ENCODE peak calls at places on chromosomes 3 and 15, in seven cellular contexts. E is upper lobe of right lung, O is GM12878, R is IMR-90, X is uterus, N is foreskin fibroblast, B is gastrocnemius medialis. D is an unnamed sample.

GRCh38 chr3:183508818-183509217 is 46.7 kb downstream of the KLHL6 start:
- DNase-seq in E (no peak), O (no peak), R (no peak), X (no peak), N (no peak), B (no peak), D (no peak)

GRCh38 chr3:42873216-42873982 is 2.3 kb downstream of the CYP8B1 start:
- DNase-seq in E (no peak), O (no peak), R (no peak), X (no peak), N (no peak), B (no peak), D (no peak)

GRCh38 chr3:42300013-42300412 is 34.0 kb upstream of the CCK start:
- DNase-seq in E (no peak), O (no peak), R (peak), X (no peak), N (peak), B (no peak), D (no peak)

GRCh38 chr15:80325206-80325605 is 73.2 kb upstream of the CTXND1 start:
- DNase-seq in E (no peak), O (no peak), R (no peak), X (no peak), N (no peak), B (no peak), D (no peak)

GRCh38 chr3:114608293-114608692 is 314.5 kb downstream of the TIGIT start:
- DNase-seq in E (no peak), O (no peak), R (peak), X (no peak), N (peak), B (no peak), D (no peak)

GRCh38 chr3:14525685-14526631 is 14.2 kb downstream of the GRIP2 start:
- DNase-seq in E (peak), O (no peak), R (peak), X (peak), N (no peak), B (peak), D (peak)

GRCh38 chr3:72538070-72538745 is 310.0 kb downstream of the SHQ1 start:
- DNase-seq in E (no peak), O (peak), R (no peak), X (no peak), N (no peak), B (no peak), D (no peak)

GRCh38 chr3:14841836-14842235 is 23.1 kb downstream of the FGD5 start:
- DNase-seq in E (no peak), O (no peak), R (no peak), X (no peak), N (peak), B (peak), D (no peak)

GRCh38 chr3:45773714-45774449 is 22.5 kb downstream of the SLC6A20 start:
- DNase-seq in E (no peak), O (no peak), R (no peak), X (no peak), N (no peak), B (no peak), D (no peak)

GRCh38 chr3:62057339-62058047 is 315.9 kb downstream of the FEZF2 start:
- DNase-seq in E (no peak), O (no peak), R (no peak), X (no peak), N (no peak), B (no peak), D (no peak)

GRCh38 chr15:62449638-62450037 is 284.6 kb upstream of the C2CD4B start:
- DNase-seq in E (no peak), O (no peak), R (no peak), X (no peak), N (no peak), B (no peak), D (no peak)

GRCh38 chr3:110384601-110385000 is 687.0 kb upstream of the NECTIN3 start:
- DNase-seq in E (no peak), O (no peak), R (peak), X (no peak), N (peak), B (no peak), D (no peak)

GRCh38 chr3:186790261-186790981 is 7.0 kb downstream of the EIF4A2 start:
- DNase-seq in E (no peak), O (no peak), R (peak), X (no peak), N (peak), B (no peak), D (no peak)

GRCh38 chr3:142088522-142088921 is 60.8 kb downstream of the TFDP2 start:
- DNase-seq in E (no peak), O (no peak), R (no peak), X (no peak), N (peak), B (no peak), D (no peak)

GRCh38 chr15:69838338-69838737 is 259.4 kb downstream of the TLE3 start:
- DNase-seq in E (no peak), O (no peak), R (no peak), X (no peak), N (no peak), B (no peak), D (no peak)

GRCh38 chr15:30063829-30064559 is 18.8 kb upstream of the GOLGA8J start:
- DNase-seq in E (no peak), O (no peak), R (no peak), X (no peak), N (no peak), B (no peak), D (no peak)

GRCh38 chr3:148953094-148953493 is 38.2 kb upstream of the GYG1 start:
- DNase-seq in E (no peak), O (no peak), R (no peak), X (no peak), N (peak), B (no peak), D (no peak)

GRCh38 chr3:175737646-175738572 is 878.8 kb downstream of the NAALADL2 start:
- DNase-seq in E (no peak), O (no peak), R (peak), X (no peak), N (peak), B (no peak), D (no peak)

GRCh38 chr3:87307805-87308204 is 31.4 kb upstream of the POU1F1 start:
- DNase-seq in E (no peak), O (no peak), R (no peak), X (no peak), N (peak), B (no peak), D (no peak)

GRCh38 chr15:58146734-58147133 is 8.6 kb downstream of the AQP9 start:
- DNase-seq in E (no peak), O (no peak), R (no peak), X (no peak), N (peak), B (peak), D (no peak)

GRCh38 chr15:85906028-85906427 is 111.3 kb upstream of the KLHL25 start:
- DNase-seq in E (no peak), O (no peak), R (no peak), X (no peak), N (no peak), B (no peak), D (no peak)

GRCh38 chr3:10317961-10318350 is 3.0 kb downstream of the SEC13 start:
- DNase-seq in E (no peak), O (no peak), R (no peak), X (no peak), N (no peak), B (no peak), D (no peak)

GRCh38 chr3:67635806-67636205 is 18.6 kb downstream of the SUCLG2 start:
- DNase-seq in E (no peak), O (no peak), R (peak), X (no peak), N (peak), B (no peak), D (no peak)

GRCh38 chr3:156711113-156711512 is 36.7 kb downstream of the TIPARP start:
- DNase-seq in E (no peak), O (no peak), R (no peak), X (no peak), N (no peak), B (no peak), D (no peak)

GRCh38 chr3:13346481-13347389 is 73.4 kb downstream of the NUP210 start:
- DNase-seq in E (no peak), O (no peak), R (no peak), X (no peak), N (no peak), B (peak), D (no peak)

GRCh38 chr3:146308222-146308621 is 57.3 kb upstream of the PLSCR4 start:
- DNase-seq in E (no peak), O (no peak), R (peak), X (no peak), N (peak), B (no peak), D (no peak)

GRCh38 chr3:14431928-14432834 is 29.8 kb downstream of the SLC6A6 start:
- DNase-seq in E (peak), O (peak), R (peak), X (peak), N (peak), B (peak), D (peak)

GRCh38 chr3:45084820-45085816 is 59.0 kb downstream of the CLEC3B start:
- DNase-seq in E (no peak), O (no peak), R (peak), X (no peak), N (peak), B (no peak), D (no peak)

GRCh38 chr3:71511037-71511436 is 72.5 kb downstream of the FOXP1 start:
- DNase-seq in E (no peak), O (no peak), R (peak), X (no peak), N (peak), B (no peak), D (no peak)

GRCh38 chr15:88615303-88616107 is 5.6 kb upstream of the AEN start:
- DNase-seq in E (no peak), O (no peak), R (no peak), X (no peak), N (no peak), B (no peak), D (no peak)

GRCh38 chr3:65908588-65908987 is 130.1 kb downstream of the MAGI1 start:
- DNase-seq in E (no peak), O (no peak), R (no peak), X (no peak), N (no peak), B (no peak), D (no peak)

GRCh38 chr3:65915477-65915876 is 123.2 kb downstream of the MAGI1 start:
- DNase-seq in E (no peak), O (no peak), R (no peak), X (no peak), N (no peak), B (no peak), D (no peak)

GRCh38 chr3:65914740-65915366 is 123.9 kb downstream of the MAGI1 start:
- DNase-seq in E (no peak), O (no peak), R (no peak), X (no peak), N (peak), B (no peak), D (no peak)

GRCh38 chr3:65912647-65913046 is 126.1 kb downstream of the MAGI1 start:
- DNase-seq in E (no peak), O (no peak), R (no peak), X (no peak), N (no peak), B (no peak), D (no peak)

DNA sequence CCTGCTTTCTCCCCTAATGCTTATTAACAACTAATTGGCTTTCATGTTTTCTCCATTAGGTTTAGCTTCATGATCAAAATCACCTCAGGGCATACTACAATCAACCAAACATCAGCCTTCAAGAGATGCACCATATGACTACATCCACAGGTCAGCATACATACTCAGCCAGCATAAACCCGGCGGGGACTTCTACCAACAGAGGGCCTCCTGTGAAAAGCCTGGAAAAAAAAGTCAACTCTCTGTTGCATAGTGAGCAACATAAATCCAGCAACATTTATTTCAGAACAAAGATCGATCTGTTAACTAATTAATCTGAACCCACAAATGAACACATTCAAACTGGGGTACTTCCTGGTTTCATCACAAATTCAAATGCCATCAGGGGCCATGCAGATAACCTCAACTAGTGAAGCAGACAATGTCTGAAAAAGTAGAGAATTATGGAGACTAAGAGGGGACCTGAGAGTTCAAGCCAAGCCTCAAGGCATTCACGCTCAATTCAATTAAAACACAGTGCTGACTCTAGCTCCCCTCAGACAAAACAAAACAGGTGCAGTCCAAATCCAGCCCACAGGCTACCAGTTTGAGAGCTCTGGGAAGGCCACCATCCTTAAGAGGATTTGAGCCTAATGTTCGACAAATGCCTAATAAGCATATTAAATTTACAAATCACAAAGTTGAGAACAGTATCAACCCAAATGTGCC is 124.5 kb downstream of the MAGI1 start:
- DNase-seq in E (no peak), O (no peak), R (no peak), X (no peak), N (peak), B (no peak), D (no peak)
- TF ChIP-seq CTCF in E (no peak), O (no peak), R (no peak), X (no peak), N (peak), B (no peak), D (no peak)

DNA sequence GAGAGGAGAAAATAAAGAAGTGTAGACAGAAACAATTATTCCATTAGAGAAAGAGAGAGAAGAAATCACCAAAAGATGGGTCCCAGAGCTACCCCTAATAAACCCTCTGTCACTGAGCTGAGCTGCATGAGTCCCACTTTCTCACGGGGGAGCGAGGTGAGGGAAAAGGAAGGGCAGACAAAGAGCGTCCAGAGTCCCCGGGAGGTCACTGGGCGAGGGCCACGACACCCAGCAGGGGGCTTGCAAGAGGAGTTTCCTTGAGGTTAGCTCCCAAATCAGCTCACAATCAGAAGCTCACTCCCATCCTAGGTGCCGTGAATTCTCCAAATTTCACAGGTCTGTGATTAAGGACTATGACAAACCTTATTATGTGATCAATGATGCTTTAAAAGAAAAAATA is 62.3 kb downstream of the XXYLT1 start:
- DNase-seq in E (peak), O (no peak), R (no peak), X (peak), N (no peak), B (no peak), D (no peak)
- TF ChIP-seq CTCF in E (no peak), O (no peak), R (no peak), X (no peak), N (no peak), B (no peak), D (no peak)

GRCh38 chr15:100873029-100873677 is 6.5 kb upstream of the ALDH1A3 start:
- DNase-seq in E (no peak), O (peak), R (peak), X (peak), N (peak), B (peak), D (peak)

GRCh38 chr15:100866386-100867330 is 13.0 kb upstream of the ALDH1A3 start:
- DNase-seq in E (no peak), O (no peak), R (peak), X (no peak), N (no peak), B (no peak), D (no peak)

GRCh38 chr15:100863406-100864198 is 16.0 kb upstream of the ALDH1A3 start:
- DNase-seq in E (no peak), O (no peak), R (peak), X (peak), N (peak), B (peak), D (no peak)

GRCh38 chr15:100867476-100867875 is 12.2 kb upstream of the ALDH1A3 start:
- DNase-seq in E (no peak), O (no peak), R (no peak), X (no peak), N (no peak), B (no peak), D (no peak)

DNA sequence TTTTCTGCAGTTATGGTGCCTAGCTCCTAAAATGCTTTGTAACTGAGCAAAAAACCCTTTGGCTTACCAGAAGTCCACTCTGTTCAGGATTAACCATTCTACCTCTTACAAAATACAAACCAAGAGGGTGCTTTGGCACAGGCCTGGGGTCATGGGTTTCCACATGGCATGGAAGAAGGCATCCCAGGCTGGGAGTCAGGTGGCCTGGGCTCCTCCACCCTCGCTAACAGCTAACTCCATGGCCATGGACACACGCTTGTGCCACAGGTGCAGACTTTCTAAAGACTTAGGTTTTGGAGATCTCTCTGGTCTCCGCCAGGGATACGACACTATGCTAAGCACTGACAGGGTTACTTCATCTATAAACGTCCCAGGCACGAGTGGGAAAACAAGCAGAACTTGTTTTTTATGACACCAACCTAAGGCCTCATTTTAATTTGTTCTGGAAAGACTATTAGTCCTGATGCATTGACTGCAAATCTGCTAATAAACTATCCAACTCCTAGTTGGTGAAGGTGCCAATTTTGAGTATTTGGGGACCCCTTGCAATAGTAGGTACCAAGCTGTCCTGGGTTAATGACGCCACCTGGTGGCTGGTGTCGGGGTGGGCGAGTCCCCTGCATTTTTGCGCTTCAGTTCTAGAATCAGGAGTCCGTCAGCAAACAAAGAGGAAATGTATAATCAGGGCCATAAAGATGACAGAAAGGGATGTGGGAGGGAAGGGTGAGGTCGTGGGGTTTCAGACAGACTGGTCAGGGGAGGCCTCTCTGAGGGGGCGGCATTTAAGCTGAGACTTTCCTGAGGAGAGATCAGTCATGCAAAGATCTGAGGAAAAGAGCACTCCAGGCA is 10.3 kb upstream of the ALDH1A3 start:
- DNase-seq in E (no peak), O (no peak), R (no peak), X (no peak), N (peak), B (no peak), D (peak)
- TF ChIP-seq CTCF in E (peak), O (peak), R (peak), X (no peak), N (peak), B (peak), D (peak)

GRCh38 chr3:133805702-133806475 is at the start of gene SRPRB:
- DNase-seq in E (peak), O (peak), R (peak), X (peak), N (peak), B (peak), D (peak)
- TF ChIP-seq CTCF in E (no peak), O (no peak), R (no peak), X (no peak), N (no peak), B (no peak), D (no peak)

GRCh38 chr15:78315686-78316085 is 16.3 kb upstream of the SKIC8 start:
- DNase-seq in E (no peak), O (no peak), R (no peak), X (no peak), N (peak), B (no peak), D (no peak)

GRCh38 chr15:78316211-78317077 is 17.0 kb upstream of the SKIC8 start:
- DNase-seq in E (no peak), O (no peak), R (no peak), X (no peak), N (no peak), B (no peak), D (peak)

GRCh38 chr15:78320173-78320572 is 20.0 kb upstream of the CRABP1 start:
- DNase-seq in E (no peak), O (no peak), R (no peak), X (no peak), N (no peak), B (no peak), D (no peak)

GRCh38 chr15:78319588-78319987 is 20.2 kb upstream of the SKIC8 start:
- DNase-seq in E (no peak), O (no peak), R (no peak), X (no peak), N (no peak), B (no peak), D (no peak)

DNA sequence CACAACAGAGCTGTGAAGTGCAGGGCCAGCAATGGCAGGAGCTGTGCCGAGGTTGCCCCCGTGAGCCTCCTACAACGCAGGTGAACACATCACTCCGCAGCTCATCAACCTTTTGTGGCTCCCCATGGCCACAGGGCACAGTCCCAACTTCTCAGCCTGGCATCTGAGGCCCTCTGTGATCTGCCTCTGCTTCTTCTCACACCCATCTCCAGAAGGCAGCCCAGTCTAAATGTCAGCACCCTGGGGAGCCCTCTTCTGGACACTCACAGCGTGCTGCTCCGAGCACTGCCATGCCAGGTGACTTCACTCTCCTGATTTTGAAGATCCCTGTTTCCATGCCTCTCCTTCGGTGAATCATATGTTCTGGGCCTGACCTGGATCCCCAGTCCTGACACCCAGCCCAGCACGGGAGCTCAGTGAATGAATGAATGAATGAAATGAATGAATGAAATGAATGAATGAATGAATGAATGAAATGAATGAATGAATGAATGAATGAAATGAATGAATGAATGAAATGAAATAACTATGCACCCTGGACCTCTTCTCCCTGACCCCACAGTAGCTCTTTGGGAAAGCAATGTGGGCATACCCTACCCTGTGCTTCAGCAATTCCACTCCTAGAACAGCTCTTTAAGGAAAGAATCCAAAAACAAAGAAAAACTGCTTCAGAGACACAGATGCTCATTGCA is 17.9 kb upstream of the SKIC8 start:
- DNase-seq in E (no peak), O (no peak), R (no peak), X (no peak), N (peak), B (no peak), D (no peak)
- TF ChIP-seq CTCF in E (no peak), O (no peak), R (no peak), X (no peak), N (peak), B (no peak), D (no peak)